ENCODE peak calls at places on chromosomes 3 and 15, in six cellular contexts. One of them, this sample, is unnamed.

GRCh38 chr3:171404376-171404982 is 55.7 kb downstream of the TNIK start:
- DNase-seq in H1: no peak
- DNase-seq in WTC11: no peak
- DNase-seq in HepG2: no peak
- DNase-seq in K562: no peak
- DNase-seq in GM12878: no peak
- DNase-seq in this sample: no peak

GRCh38 chr15:25609371-25609770 is 170.5 kb upstream of the UBE3A start:
- DNase-seq in H1: no peak
- DNase-seq in WTC11: no peak
- DNase-seq in HepG2: no peak
- DNase-seq in K562: no peak
- DNase-seq in GM12878: no peak
- DNase-seq in this sample: no peak

GRCh38 chr3:52433328-52434060 is 11.4 kb downstream of the SEMA3G start:
- DNase-seq in H1: no peak
- DNase-seq in WTC11: no peak
- DNase-seq in HepG2: no peak
- DNase-seq in K562: no peak
- DNase-seq in GM12878: no peak
- DNase-seq in this sample: no peak

GRCh38 chr3:101414121-101414520 is 93.7 kb upstream of the IMPG2 start:
- DNase-seq in H1: no peak
- DNase-seq in WTC11: no peak
- DNase-seq in HepG2: no peak
- DNase-seq in K562: no peak
- DNase-seq in GM12878: no peak
- DNase-seq in this sample: no peak

GRCh38 chr3:59540241-59540640 is 490.4 kb upstream of the CFAP20DC start:
- DNase-seq in H1: no peak
- DNase-seq in WTC11: no peak
- DNase-seq in HepG2: no peak
- DNase-seq in K562: no peak
- DNase-seq in GM12878: no peak
- DNase-seq in this sample: no peak

GRCh38 chr3:121834079-121834730 is 655 bp downstream of the IQCB1 start:
- DNase-seq in H1: no peak
- DNase-seq in WTC11: no peak
- DNase-seq in HepG2: peak; percentile 13
- DNase-seq in K562: peak; percentile 12
- DNase-seq in GM12878: no peak
- DNase-seq in this sample: peak; percentile 36

GRCh38 chr3:16455001-16455400 is 58.5 kb downstream of the RFTN1 start:
- DNase-seq in H1: no peak
- DNase-seq in WTC11: no peak
- DNase-seq in HepG2: no peak
- DNase-seq in K562: no peak
- DNase-seq in GM12878: no peak
- DNase-seq in this sample: no peak

GRCh38 chr3:136186330-136186729 is 9.8 kb downstream of the MSL2 start:
- DNase-seq in H1: no peak
- DNase-seq in WTC11: no peak
- DNase-seq in HepG2: peak; percentile 69
- DNase-seq in K562: no peak
- DNase-seq in GM12878: no peak
- DNase-seq in this sample: peak; percentile 15

GRCh38 chr3:104596551-104596950 is 770.2 kb upstream of the ALCAM start:
- DNase-seq in H1: no peak
- DNase-seq in WTC11: no peak
- DNase-seq in HepG2: peak; percentile 25
- DNase-seq in K562: no peak
- DNase-seq in GM12878: peak; percentile 20
- DNase-seq in this sample: peak; percentile 81

GRCh38 chr3:134232976-134233375 is 17.7 kb downstream of the RYK start:
- DNase-seq in H1: no peak
- DNase-seq in WTC11: no peak
- DNase-seq in HepG2: no peak
- DNase-seq in K562: no peak
- DNase-seq in GM12878: no peak
- DNase-seq in this sample: no peak

GRCh38 chr3:186949281-186949982 is 19.1 kb downstream of the ST6GAL1 start:
- DNase-seq in H1: no peak
- DNase-seq in WTC11: no peak
- DNase-seq in HepG2: no peak
- DNase-seq in K562: peak; percentile 86
- DNase-seq in GM12878: no peak
- DNase-seq in this sample: no peak

GRCh38 chr3:123300572-123300971 is 98.8 kb downstream of the SEC22A start:
- DNase-seq in H1: no peak
- DNase-seq in WTC11: no peak
- DNase-seq in HepG2: no peak
- DNase-seq in K562: no peak
- DNase-seq in GM12878: no peak
- DNase-seq in this sample: no peak

GRCh38 chr15:52261498-52262242 is 33.9 kb downstream of the MYO5C start:
- DNase-seq in H1: peak; percentile 93
- DNase-seq in WTC11: peak; percentile 78
- DNase-seq in HepG2: no peak
- DNase-seq in K562: no peak
- DNase-seq in GM12878: peak; percentile 86
- DNase-seq in this sample: peak; percentile 97

GRCh38 chr3:107669669-107670068 is 146.9 kb downstream of the BBX start:
- DNase-seq in H1: no peak
- DNase-seq in WTC11: no peak
- DNase-seq in HepG2: no peak
- DNase-seq in K562: no peak
- DNase-seq in GM12878: no peak
- DNase-seq in this sample: no peak

GRCh38 chr15:50681467-50681866 is 5.1 kb downstream of the TRPM7 start:
- DNase-seq in H1: no peak
- DNase-seq in WTC11: no peak
- DNase-seq in HepG2: no peak
- DNase-seq in K562: no peak
- DNase-seq in GM12878: no peak
- DNase-seq in this sample: no peak

GRCh38 chr3:73094127-73094526 is 32.7 kb downstream of the EBLN2 start:
- DNase-seq in H1: no peak
- DNase-seq in WTC11: no peak
- DNase-seq in HepG2: peak; percentile 23
- DNase-seq in K562: peak; percentile 68
- DNase-seq in GM12878: no peak
- DNase-seq in this sample: peak; percentile 44

GRCh38 chr15:92714071-92714456 is 58.5 kb upstream of the FAM174B start:
- DNase-seq in H1: no peak
- DNase-seq in WTC11: peak; percentile 40
- DNase-seq in HepG2: no peak
- DNase-seq in K562: no peak
- DNase-seq in GM12878: no peak
- DNase-seq in this sample: peak; percentile 80

GRCh38 chr15:89575656-89576416 is 567 bp downstream of the TICRR start:
- DNase-seq in H1: no peak
- DNase-seq in WTC11: peak; percentile 44
- DNase-seq in HepG2: no peak
- DNase-seq in K562: no peak
- DNase-seq in GM12878: no peak
- DNase-seq in this sample: peak; percentile 59

DNA sequence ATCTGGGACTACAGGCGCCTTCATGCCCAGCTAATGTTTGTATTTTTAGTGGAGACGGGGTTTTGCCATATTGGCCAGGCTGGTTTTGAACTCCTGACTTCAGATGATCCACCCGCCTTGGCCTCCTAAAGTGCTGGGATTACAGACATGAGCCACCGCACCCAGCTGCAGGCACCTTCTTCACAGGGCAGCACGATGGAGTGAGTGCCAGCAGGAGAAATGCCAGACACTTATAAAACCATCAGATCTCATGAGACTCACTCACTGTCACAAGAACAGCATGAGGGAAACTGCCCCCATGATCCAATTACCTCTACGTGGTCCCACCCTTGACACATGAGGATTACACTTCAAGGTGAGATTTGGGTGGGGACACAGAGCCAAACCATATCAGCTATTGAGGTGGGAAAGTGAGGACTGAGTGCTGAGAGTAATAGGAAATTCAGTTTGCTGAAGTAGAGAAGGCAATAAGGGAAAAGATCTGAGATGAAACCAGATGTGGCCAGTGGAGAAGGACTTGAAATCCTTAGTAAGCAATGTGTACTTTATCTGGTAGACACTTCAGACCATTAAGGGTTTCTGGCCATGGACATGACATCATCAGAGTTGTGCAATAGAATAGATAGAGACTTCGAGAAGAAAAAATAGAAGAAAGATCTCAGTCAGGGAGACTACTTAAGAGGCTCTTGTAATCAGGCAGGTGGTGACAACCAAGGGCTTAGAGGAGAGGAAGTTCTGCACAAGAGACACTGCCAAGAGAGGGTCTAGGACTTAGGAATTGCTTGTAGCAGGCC is 18.1 kb upstream of the ATP13A5 start:
- DNase-seq in H1: no peak
- DNase-seq in WTC11: no peak
- DNase-seq in HepG2: no peak
- DNase-seq in K562: no peak
- DNase-seq in GM12878: no peak
- DNase-seq in this sample: no peak
- TF ChIP-seq CREB1 in H1: no peak
- TF ChIP-seq CREB1 in WTC11: no peak
- TF ChIP-seq CREB1 in HepG2: no peak
- TF ChIP-seq CREB1 in K562: no peak
- TF ChIP-seq CREB1 in GM12878: no peak
- TF ChIP-seq CREB1 in this sample: no peak

DNA sequence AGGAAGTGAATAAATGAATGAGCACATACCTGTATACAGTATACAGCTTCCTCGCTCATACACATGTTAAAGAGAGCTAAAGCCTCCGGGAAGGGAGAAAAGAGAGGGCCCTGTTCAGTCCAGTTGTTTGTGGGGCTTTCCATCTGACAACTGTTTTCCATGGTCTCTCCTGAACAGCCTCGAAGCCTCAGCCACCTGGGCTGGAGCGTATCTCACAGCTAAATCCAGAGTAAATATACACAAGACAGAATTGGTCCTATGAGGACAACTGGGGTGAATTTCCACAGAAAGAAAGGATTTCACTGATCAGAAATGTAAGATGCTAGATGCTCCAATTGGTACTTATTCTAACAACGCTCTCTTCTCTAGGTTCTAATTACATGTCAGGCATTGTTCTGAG is 103.5 kb downstream of the LIPC start:
- DNase-seq in H1: no peak
- DNase-seq in WTC11: no peak
- DNase-seq in HepG2: no peak
- DNase-seq in K562: no peak
- DNase-seq in GM12878: no peak
- DNase-seq in this sample: no peak
- TF ChIP-seq CREB1 in H1: no peak
- TF ChIP-seq CREB1 in WTC11: no peak
- TF ChIP-seq CREB1 in HepG2: no peak
- TF ChIP-seq CREB1 in K562: no peak
- TF ChIP-seq CREB1 in GM12878: no peak
- TF ChIP-seq CREB1 in this sample: no peak

GRCh38 chr3:67654832-67655152 is 380 bp upstream of the SUCLG2 start:
- DNase-seq in H1: no peak
- DNase-seq in WTC11: no peak
- DNase-seq in HepG2: no peak
- DNase-seq in K562: no peak
- DNase-seq in GM12878: no peak
- DNase-seq in this sample: no peak
- TF ChIP-seq CREB1 in H1: no peak
- TF ChIP-seq CREB1 in WTC11: no peak
- TF ChIP-seq CREB1 in HepG2: no peak
- TF ChIP-seq CREB1 in K562: no peak
- TF ChIP-seq CREB1 in GM12878: no peak
- TF ChIP-seq CREB1 in this sample: no peak

GRCh38 chr15:44654858-44655257 is 8.6 kb downstream of the SPG11 start:
- DNase-seq in H1: no peak
- DNase-seq in WTC11: no peak
- DNase-seq in HepG2: no peak
- DNase-seq in K562: no peak
- DNase-seq in GM12878: no peak
- DNase-seq in this sample: no peak

GRCh38 chr15:44659041-44659440 is 4.4 kb downstream of the SPG11 start:
- DNase-seq in H1: no peak
- DNase-seq in WTC11: no peak
- DNase-seq in HepG2: no peak
- DNase-seq in K562: no peak
- DNase-seq in GM12878: no peak
- DNase-seq in this sample: no peak

GRCh38 chr15:44657378-44657777 is 6.1 kb downstream of the SPG11 start:
- DNase-seq in H1: no peak
- DNase-seq in WTC11: no peak
- DNase-seq in HepG2: no peak
- DNase-seq in K562: no peak
- DNase-seq in GM12878: no peak
- DNase-seq in this sample: no peak

GRCh38 chr15:44656241-44656640 is 7.2 kb downstream of the SPG11 start:
- DNase-seq in H1: no peak
- DNase-seq in WTC11: no peak
- DNase-seq in HepG2: no peak
- DNase-seq in K562: no peak
- DNase-seq in GM12878: no peak
- DNase-seq in this sample: no peak

DNA sequence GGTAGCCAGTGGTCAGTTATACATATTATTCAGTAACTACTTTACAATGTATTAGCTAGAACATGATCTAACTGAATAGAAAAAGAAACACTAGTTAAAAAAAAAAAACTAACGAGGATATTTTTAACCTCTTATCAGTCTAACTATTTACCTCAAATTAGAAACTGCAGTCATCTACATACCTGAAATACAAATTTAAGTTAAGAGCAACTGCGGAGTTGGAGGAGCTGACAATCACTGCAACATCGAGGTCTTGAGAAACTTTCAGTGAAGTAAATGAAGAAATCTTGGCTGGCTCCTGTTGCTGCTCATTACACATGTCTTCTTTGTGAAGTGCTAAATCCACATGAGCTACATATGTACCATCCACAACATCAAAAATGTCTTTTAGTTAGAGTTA is 6.5 kb downstream of the SPG11 start:
- DNase-seq in H1: no peak
- DNase-seq in WTC11: no peak
- DNase-seq in HepG2: no peak
- DNase-seq in K562: no peak
- DNase-seq in GM12878: no peak
- DNase-seq in this sample: no peak
- TF ChIP-seq CREB1 in H1: no peak
- TF ChIP-seq CREB1 in WTC11: no peak
- TF ChIP-seq CREB1 in HepG2: no peak
- TF ChIP-seq CREB1 in K562: no peak
- TF ChIP-seq CREB1 in GM12878: no peak
- TF ChIP-seq CREB1 in this sample: no peak